ENCODE peak calls at places on chromosomes 12 and 14, in four cellular contexts. O, P, X and H are unnamed samples. For H3K27me3, the result is how much of the 10 kb centered on the place peaks cover.

GRCh38 chr14:33611405-33612183 is 339.3 kb downstream of the EGLN3 start:
- DNase-seq in X (no peak), O (peak), P (no peak), H (no peak)

GRCh38 chr14:68470361-68470760 is 322.5 kb downstream of the ZFP36L1 start:
- DNase-seq in O (peak), X (no peak), P (no peak), H (no peak)

GRCh38 chr12:75964150-75964549 is 67.4 kb downstream of the PHLDA1 start:
- DNase-seq in O (no peak), P (no peak), X (no peak), H (no peak)

GRCh38 chr12:46609281-46609623 is 216.5 kb downstream of the SLC38A4 start:
- DNase-seq in O (no peak), P (no peak), X (no peak), H (no peak)

GRCh38 chr12:32983332-32983731 is 86.8 kb upstream of the PKP2 start:
- DNase-seq in O (no peak), P (no peak), X (no peak), H (no peak)

GRCh38 chr12:12511895-12512674 is 50.6 kb downstream of the DUSP16 start:
- DNase-seq in X (no peak), P (no peak), O (no peak), H (no peak)

GRCh38 chr14:74190910-74191575 is 48.2 kb upstream of the VSX2 start:
- DNase-seq in P (no peak), X (no peak), O (no peak), H (no peak)

GRCh38 chr12:95529693-95530225 is 21.5 kb downstream of the USP44 start:
- DNase-seq in X (no peak), O (no peak), P (no peak), H (no peak)

GRCh38 chr14:26605602-26606001 is 7.8 kb upstream of the NOVA1 start:
- DNase-seq in P (no peak), O (no peak), X (no peak), H (no peak)

GRCh38 chr12:58528266-58528665 is 392.0 kb downstream of the LRIG3 start:
- DNase-seq in P (no peak), X (no peak), O (no peak), H (no peak)

GRCh38 chr12:120470150-120470817 is 736 bp upstream of the SRSF9 start:
- DNase-seq in O (no peak), P (no peak), X (no peak), H (no peak)

GRCh38 chr14:58898655-58899316 is 261.0 kb downstream of the DACT1 start:
- DNase-seq in P (no peak), O (peak), X (no peak), H (no peak)

GRCh38 chr12:2068638-2069037 is 15.9 kb downstream of the CACNA1C start:
- DNase-seq in P (no peak), X (no peak), O (no peak), H (no peak)

GRCh38 chr12:8948711-8949524 is 527 bp downstream of the M6PR start:
- DNase-seq in X (no peak), P (no peak), O (peak), H (no peak)

GRCh38 chr12:106045251-106045674 is 93.5 kb downstream of the NUAK1 start:
- DNase-seq in X (no peak), O (no peak), P (no peak), H (no peak)

GRCh38 chr14:39568809-39569538 is 136.7 kb upstream of the FBXO33 start:
- DNase-seq in X (no peak), P (no peak), O (no peak), H (no peak)

GRCh38 chr12:113473942-113474341 is 2.3 kb upstream of the LHX5 start:
- DNase-seq in O (no peak), X (no peak), P (no peak), H (no peak)

GRCh38 chr12:1553987-1554982 is 40.1 kb downstream of the FBXL14 start:
- DNase-seq in P (no peak), X (no peak), O (no peak), H (no peak)

GRCh38 chr14:40581264-40581663 is 1025.4 kb upstream of the LRFN5 start:
- DNase-seq in P (no peak), X (no peak), O (no peak), H (no peak)

GRCh38 chr12:57816001-57816854 is 2.3 kb downstream of the AVIL start:
- DNase-seq in X (no peak), O (no peak), P (no peak), H (no peak)

GRCh38 chr12:49937639-49938300 is 12.8 kb upstream of the AQP2 start:
- DNase-seq in O (peak), X (no peak), P (no peak), H (no peak)

GRCh38 chr14:50085570-50086315 is 30.6 kb downstream of the VCPKMT start:
- DNase-seq in P (no peak), X (no peak), O (peak), H (no peak)

GRCh38 chr12:576613-577110 is 86.6 kb downstream of the NINJ2 start:
- DNase-seq in P (no peak), O (no peak), X (no peak), H (no peak)

GRCh38 chr12:13851828-13852227 is 129.6 kb downstream of the GRIN2B start:
- DNase-seq in X (no peak), O (no peak), P (no peak), H (no peak)

GRCh38 chr14:89646971-89647370 is 229.9 kb upstream of the FOXN3 start:
- DNase-seq in O (no peak), X (no peak), P (no peak), H (no peak)

GRCh38 chr12:32753605-32754004 is 2.1 kb downstream of the YARS2 start:
- DNase-seq in O (no peak), X (no peak), P (no peak), H (no peak)

GRCh38 chr14:22097606-22098292 is 424.1 kb upstream of the OR4E1 start:
- DNase-seq in P (no peak), X (no peak), O (no peak), H (no peak)

GRCh38 chr12:59030415-59030814 is 110.1 kb upstream of the LRIG3 start:
- DNase-seq in P (no peak), X (peak), O (no peak), H (peak)

GRCh38 chr14:75880512-75880911 is 101.3 kb downstream of the TGFB3 start:
- DNase-seq in P (no peak), O (no peak), X (no peak), H (no peak)

GRCh38 chr14:63745858-63746425 is 18.1 kb upstream of the SGPP1 start:
- DNase-seq in P (peak), O (no peak), X (no peak), H (no peak)

GRCh38 chr12:28939427-28939826 is 209.7 kb upstream of the FAR2 start:
- DNase-seq in P (no peak), O (peak), X (no peak), H (no peak)

GRCh38 chr14:104268725-104269436 is 130.5 kb downstream of the KIF26A start:
- DNase-seq in X (no peak), P (no peak), O (no peak), H (peak)

GRCh38 chr14:45068396-45068795 is 15.5 kb upstream of the PRPF39 start:
- DNase-seq in O (no peak), P (no peak), X (no peak), H (no peak)

GRCh38 chr12:46461459-46461858 is 88.9 kb upstream of the SLC38A2 start:
- DNase-seq in O (no peak), X (no peak), P (peak), H (no peak)

GRCh38 chr14:74963178-74963704 is 7.8 kb upstream of the PGF start:
- DNase-seq in X (no peak), O (no peak), P (no peak), H (no peak)

GRCh38 chr12:31331242-31331641 is 5.3 kb upstream of the SINHCAF start:
- DNase-seq in O (no peak), X (no peak), P (no peak), H (no peak)

GRCh38 chr12:123519151-123520001 is 14.1 kb downstream of the RILPL1 start:
- DNase-seq in P (no peak), X (peak), O (peak), H (peak)

GRCh38 chr14:58669556-58670200 is 31.9 kb downstream of the DACT1 start:
- DNase-seq in X (no peak), P (no peak), O (no peak), H (no peak)

DNA sequence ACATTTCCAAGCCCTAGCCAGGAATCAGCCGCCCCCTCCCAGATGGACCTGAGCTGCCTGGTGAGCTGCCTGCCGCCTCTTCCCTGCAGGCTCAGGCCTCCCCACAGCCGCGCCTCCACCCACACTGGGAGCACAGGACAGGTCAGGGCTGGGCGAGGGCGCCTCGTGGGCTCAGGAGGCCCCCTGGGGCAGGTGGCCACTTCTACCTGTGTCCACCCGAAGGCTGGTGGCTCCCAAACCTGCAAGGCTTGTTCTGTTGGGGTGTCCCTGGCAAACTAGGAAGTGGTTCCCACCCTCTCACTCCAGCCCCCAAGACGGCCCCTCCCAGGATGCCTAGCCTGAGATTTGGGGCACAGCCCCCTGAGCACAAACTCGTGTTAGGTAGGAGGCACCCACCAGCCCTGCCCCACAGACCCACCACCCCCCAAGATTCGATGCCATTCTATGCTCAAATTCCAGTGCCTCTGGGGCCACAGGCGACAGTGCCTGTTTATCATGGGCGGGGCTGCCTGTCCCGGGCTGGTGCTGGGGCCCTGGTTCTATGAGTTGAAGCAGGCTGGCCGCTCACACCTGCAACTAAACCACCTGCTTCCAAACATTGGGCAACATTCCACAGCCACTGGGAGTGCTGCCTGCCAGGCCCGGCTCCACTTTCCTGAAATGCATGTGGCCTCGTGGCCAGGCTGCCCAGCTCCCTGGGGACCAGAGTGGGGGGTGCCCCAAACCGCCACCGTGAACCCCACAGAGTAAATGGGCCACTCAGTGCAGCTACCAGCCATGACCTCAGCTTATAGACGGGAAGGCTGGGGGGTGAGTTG is 6.8 kb downstream of the MMP17 start:
- DNase-seq in P (no peak), O (no peak), X (no peak), H (peak)
- H3K27me3 ChIP-seq in P (under half), O (under half), X (under half), H (under half)

DNA sequence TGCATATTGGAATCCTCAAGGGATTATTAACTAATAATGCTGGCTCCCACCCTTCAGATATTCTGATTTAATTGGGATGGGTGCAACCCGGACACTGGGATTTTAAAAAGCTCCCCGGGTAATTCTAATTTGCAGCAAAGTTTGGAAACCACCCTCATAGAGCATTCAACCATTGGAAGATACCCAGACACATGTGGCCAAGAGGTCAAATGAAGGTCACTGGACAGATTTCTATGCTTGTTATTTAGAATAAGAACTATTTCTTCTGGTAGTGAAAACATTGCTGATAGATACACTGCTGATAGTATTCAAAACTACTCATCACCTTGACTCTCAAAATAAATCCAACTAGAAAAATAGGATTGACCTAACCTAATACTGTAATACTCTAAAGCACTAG is 356.1 kb upstream of the ATP2B1 start:
- DNase-seq in P (no peak), O (no peak), X (no peak), H (no peak)
- H3K27me3 ChIP-seq in P (under half), O (under half), X (under half), H (under half)

DNA sequence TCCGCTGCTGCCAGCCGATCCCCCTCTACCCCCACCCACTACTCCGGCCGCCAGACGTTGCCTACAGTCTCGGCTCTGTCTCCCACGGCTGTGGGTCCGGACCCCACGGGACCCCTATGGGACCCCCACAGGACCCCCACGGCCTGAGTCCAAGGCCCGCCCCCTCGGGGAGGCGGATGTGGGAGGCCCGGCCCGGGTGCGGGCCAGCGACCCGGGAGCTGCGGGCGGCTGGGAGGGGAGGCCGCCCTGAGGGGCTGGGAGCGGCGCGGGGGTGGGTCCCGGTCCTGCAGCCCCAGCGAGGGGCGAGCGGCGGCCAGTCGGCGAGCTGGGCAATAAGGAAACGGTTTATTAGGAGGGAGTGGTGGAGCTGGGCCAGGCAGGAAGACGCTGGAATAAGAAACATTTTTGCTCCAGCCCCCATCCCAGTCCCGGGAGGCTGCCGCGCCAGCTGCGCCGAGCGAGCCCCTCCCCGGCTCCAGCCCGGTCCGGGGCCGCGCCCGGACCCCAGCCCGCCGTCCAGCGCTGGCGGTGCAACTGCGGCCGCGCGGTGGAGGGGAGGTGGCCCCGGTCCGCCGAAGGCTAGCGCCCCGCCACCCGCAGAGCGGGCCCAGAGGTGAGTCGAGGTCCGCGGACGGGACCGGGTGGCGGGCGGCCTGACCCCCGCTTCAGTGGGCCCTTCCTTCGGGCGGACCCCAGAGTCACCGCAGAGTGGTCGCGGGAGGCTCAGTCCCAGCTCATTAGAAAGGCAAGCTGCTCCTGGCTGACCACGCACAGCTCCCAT is at the start of gene ACVRL1:
- DNase-seq in P (no peak), X (no peak), O (no peak), H (peak)
- H3K27me3 ChIP-seq in P (under half), X (under half), O (under half), H (under half)

DNA sequence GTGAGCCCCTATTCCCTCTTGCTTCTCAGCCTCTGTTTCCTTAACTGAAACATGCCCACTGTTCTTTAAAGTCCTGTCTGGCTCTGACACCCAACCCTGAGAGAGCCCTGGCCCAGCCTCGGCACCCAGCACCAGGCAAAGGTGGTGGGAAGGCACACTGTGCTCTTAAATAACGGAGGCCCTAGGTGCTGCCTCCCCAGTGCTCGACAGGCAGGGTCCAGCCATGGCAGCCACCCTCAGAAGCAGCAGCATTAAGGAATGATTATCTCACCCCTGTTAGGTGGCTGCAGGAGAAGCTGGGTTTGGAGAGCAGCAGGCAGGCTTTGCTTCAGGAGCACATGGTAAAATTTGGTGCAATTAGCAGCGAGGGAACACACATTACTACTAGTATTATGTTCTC is 152.4 kb downstream of the BCL11B start:
- DNase-seq in X (no peak), P (no peak), O (no peak), H (no peak)
- H3K27me3 ChIP-seq in X (under half), P (under half), O (under half), H (under half)

GRCh38 chr12:21505888-21506287 is 4.3 kb downstream of the GOLT1B start:
- DNase-seq in P (no peak), O (no peak), X (no peak), H (no peak)
- H3K27me3 ChIP-seq in P (under half), O (under half), X (under half), H (under half)

GRCh38 chr12:54006700-54007220 is 2.0 kb upstream of the HOXC8 start:
- DNase-seq in P (no peak), O (no peak), X (no peak), H (no peak)
- H3K27me3 ChIP-seq in P (under half), O (under half), X (half or more), H (under half)

GRCh38 chr14:99239661-99240092 is 32.3 kb downstream of the BCL11B start:
- DNase-seq in P (no peak), X (no peak), O (peak), H (no peak)
- H3K27me3 ChIP-seq in P (under half), X (under half), O (under half), H (under half)

DNA sequence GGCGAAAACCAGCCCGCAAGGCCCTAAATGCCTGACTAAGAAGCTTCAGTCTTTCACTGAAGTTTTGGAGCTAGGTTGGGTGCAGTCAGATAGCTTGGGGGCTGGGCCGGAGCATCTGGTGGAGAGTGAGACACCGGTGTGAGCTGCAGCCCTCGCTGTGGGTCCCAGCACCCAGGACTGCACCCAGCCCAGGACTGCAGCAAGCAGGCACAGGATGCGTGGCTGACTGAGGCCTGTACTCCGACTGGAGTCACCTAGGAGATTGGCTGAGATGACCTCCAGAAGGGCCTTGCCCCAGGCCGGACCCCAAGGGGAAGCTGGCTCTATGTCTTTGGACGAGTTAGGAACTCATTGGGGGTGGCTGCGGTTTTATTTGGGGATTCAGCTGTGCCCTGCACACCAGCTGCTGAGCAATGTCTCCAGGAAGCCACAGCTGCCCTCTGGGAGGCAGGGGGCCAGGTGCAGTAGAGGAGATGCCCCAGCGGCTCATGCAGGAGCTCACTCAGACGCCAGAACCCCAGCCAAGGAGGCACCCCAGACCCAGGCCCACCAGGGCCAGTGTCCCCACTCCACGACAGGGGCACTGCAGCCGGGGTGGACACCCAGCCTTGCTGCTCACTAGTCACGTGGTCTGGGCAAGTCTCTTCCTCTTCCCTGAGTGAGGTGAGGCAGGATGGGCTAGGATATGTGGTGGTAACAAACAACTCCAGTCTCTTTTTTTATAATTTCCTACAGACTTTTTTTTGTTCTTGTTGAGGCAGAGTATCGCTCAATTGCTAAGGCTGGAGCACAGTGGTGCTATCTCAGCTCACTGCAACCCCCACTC is 31.8 kb upstream of the RCOR1 start:
- DNase-seq in X (no peak), P (no peak), O (no peak), H (no peak)
- H3K27me3 ChIP-seq in X (under half), P (under half), O (under half), H (under half)